ENCODE peak calls at places on chromosomes 11 and 22, in nine cellular contexts. Y is dorsolateral prefrontal cortex, K is psoas muscle, T is sigmoid colon, E is MCF 10A, Z is pancreas, X is astrocyte, C is lower leg skin, Q is body of pancreas. L is an unnamed sample.

GRCh38 chr11:71384561-71384960 is 63.6 kb downstream of the DHCR7 start:
- DNase-seq in Y (no peak), K (peak; percentile 11), T (no peak), E (no peak), Z (no peak), X (no peak), C (no peak), Q (no peak), L (no peak)

GRCh38 chr11:63020671-63021255 is 5.1 kb upstream of the SLC22A8 start:
- DNase-seq in Y (no peak), K (no peak), T (no peak), E (peak; percentile 45), Z (no peak), X (no peak), C (peak; percentile 75), Q (no peak), L (peak; percentile 61)

GRCh38 chr11:23403210-23404185 is 543.2 kb upstream of the CCDC179 start:
- DNase-seq in Y (no peak), K (no peak), T (peak; percentile 56), E (no peak), Z (peak; percentile 11), X (no peak), C (no peak), Q (no peak), L (no peak)

GRCh38 chr11:109184376-109184775 is 237.6 kb upstream of the C11orf87 start:
- DNase-seq in Y (no peak), K (no peak), T (no peak), E (no peak), Z (no peak), X (no peak), C (no peak), Q (no peak), L (no peak)

GRCh38 chr11:127680146-127680545 is 679.6 kb upstream of the KIRREL3 start:
- DNase-seq in Y (no peak), K (no peak), T (no peak), E (no peak), Z (no peak), X (no peak), C (no peak), Q (no peak), L (no peak)

GRCh38 chr11:119663279-119663678 is 65.7 kb downstream of the NECTIN1 start:
- DNase-seq in Y (peak; percentile 79), K (no peak), T (no peak), E (no peak), Z (no peak), X (no peak), C (no peak), Q (no peak), L (no peak)

GRCh38 chr11:85725510-85726258 is 39.7 kb upstream of the CCDC89 start:
- DNase-seq in Y (no peak), K (no peak), T (no peak), E (peak; percentile 78), Z (no peak), X (peak; percentile 96), C (no peak), Q (no peak), L (no peak)

GRCh38 chr11:45687836-45688235 is 22.4 kb upstream of the CHST1 start:
- DNase-seq in Y (no peak), K (no peak), T (no peak), E (no peak), Z (no peak), X (no peak), C (peak; percentile 10), Q (no peak), L (no peak)

GRCh38 chr11:126284829-126285228 is 1.9 kb downstream of the TIRAP start:
- DNase-seq in Y (peak; percentile 64), K (no peak), T (peak; percentile 78), E (peak; percentile 98), Z (peak; percentile 52), X (peak; percentile 93), C (peak; percentile 91), Q (peak; percentile 55), L (peak; percentile 98)

GRCh38 chr11:34609850-34610249 is 11.0 kb upstream of the EHF start:
- DNase-seq in Y (no peak), K (no peak), T (no peak), E (peak; percentile 47), Z (no peak), X (peak; percentile 23), C (no peak), Q (no peak), L (no peak)

GRCh38 chr11:57566035-57566504 is 1.4 kb downstream of the UBE2L6 start:
- DNase-seq in Y (no peak), K (no peak), T (no peak), E (peak; percentile 44), Z (peak; percentile 40), X (peak; percentile 35), C (no peak), Q (peak; percentile 43), L (peak; percentile 44)

GRCh38 chr11:63998558-63999348 is 12.5 kb downstream of the OTUB1 start:
- DNase-seq in Y (no peak), K (no peak), T (no peak), E (no peak), Z (no peak), X (no peak), C (no peak), Q (no peak), L (peak; percentile 28)

GRCh38 chr11:85810871-85811611 is at the start of gene SYTL2:
- DNase-seq in Y (peak; percentile 80), K (peak; percentile 85), T (peak; percentile 73), E (peak; percentile 67), Z (peak; percentile 74), X (peak; percentile 33), C (peak; percentile 89), Q (peak; percentile 81), L (peak; percentile 71)

GRCh38 chr22:29700949-29701927 is 18.6 kb upstream of the CABP7 start:
- DNase-seq in Y (no peak), K (no peak), T (no peak), E (peak; percentile 25), Z (no peak), X (peak; percentile 23), C (peak; percentile 81), Q (peak; percentile 49), L (peak; percentile 46)

GRCh38 chr22:35419756-35420155 is 19.8 kb downstream of the MCM5 start:
- DNase-seq in Y (no peak), K (no peak), T (no peak), E (no peak), Z (no peak), X (no peak), C (no peak), Q (no peak), L (no peak)

GRCh38 chr11:115761348-115761747 is 257.1 kb upstream of the CADM1 start:
- DNase-seq in Y (no peak), K (no peak), T (no peak), E (no peak), Z (peak; percentile 18), X (no peak), C (no peak), Q (no peak), L (no peak)

DNA sequence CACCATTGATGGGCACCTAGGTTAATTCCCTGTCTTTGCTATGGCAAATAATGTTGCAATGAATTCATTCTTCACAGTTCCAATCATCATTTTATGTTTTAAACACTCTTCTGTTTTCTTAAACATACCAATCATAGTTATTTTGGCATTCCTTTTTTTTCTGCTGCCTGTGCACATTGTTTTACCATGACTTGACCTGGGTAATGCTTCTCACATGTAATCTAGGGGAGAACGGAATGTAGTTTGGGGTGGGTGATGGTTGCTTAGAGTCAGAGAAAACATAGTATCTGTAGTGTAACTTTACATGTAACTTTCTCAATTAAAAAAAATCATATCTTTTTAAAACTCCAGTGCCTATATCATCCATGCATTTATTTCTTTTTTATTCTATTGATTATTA is 1945.3 kb upstream of the RAG2 start:
- DNase-seq in Y (no peak), K (no peak), T (no peak), E (peak; percentile 19), Z (no peak), X (peak; percentile 82), C (no peak), Q (no peak), L (no peak)
- TF ChIP-seq CTCF in Y (no peak), K (no peak), T (no peak), E (no peak), Z (no peak), X (no peak), C (no peak), Q (no peak), L (no peak)

GRCh38 chr22:44460287-44461082 is 37.5 kb downstream of the RTL6 start:
- DNase-seq in Y (no peak), K (no peak), T (no peak), E (no peak), Z (no peak), X (no peak), C (peak; percentile 52), Q (no peak), L (peak; percentile 61)
- TF ChIP-seq CTCF in Y (no peak), K (no peak), T (no peak), E (no peak), Z (no peak), X (no peak), C (no peak), Q (no peak), L (no peak)

GRCh38 chr11:68373189-68373809 is 60.9 kb downstream of the LRP5 start:
- DNase-seq in Y (no peak), K (no peak), T (no peak), E (no peak), Z (no peak), X (no peak), C (no peak), Q (no peak), L (no peak)

GRCh38 chr11:68372625-68373024 is 60.2 kb downstream of the LRP5 start:
- DNase-seq in Y (no peak), K (no peak), T (no peak), E (no peak), Z (no peak), X (no peak), C (no peak), Q (no peak), L (no peak)

GRCh38 chr11:68373810-68374501 is 61.6 kb downstream of the LRP5 start:
- DNase-seq in Y (peak; percentile 35), K (peak; percentile 70), T (no peak), E (no peak), Z (no peak), X (no peak), C (no peak), Q (peak; percentile 72), L (no peak)

GRCh38 chr11:68375337-68375736 is 62.9 kb downstream of the LRP5 start:
- DNase-seq in Y (no peak), K (no peak), T (no peak), E (no peak), Z (no peak), X (no peak), C (no peak), Q (no peak), L (no peak)

DNA sequence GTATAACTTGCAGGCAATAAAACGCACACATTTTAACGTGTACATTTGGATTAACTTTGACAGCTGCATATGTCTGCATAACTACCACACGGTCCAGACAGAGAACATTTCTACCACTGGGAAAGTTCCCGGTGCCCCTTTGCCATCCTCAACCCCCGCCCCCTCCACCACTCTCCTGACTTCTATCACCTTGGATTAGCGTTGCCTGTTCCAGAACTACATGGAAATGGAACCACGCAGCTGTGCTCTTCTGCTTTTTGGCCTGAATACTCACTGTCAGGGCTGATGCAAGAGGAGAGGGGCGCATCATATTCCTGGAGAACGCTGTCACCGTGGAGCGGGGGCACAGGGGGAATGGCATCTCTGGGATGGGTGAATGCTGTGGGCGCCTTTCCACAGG is 62.1 kb downstream of the LRP5 start:
- DNase-seq in Y (no peak), K (no peak), T (no peak), E (no peak), Z (no peak), X (no peak), C (no peak), Q (no peak), L (no peak)
- TF ChIP-seq CTCF in Y (no peak), K (no peak), T (no peak), E (no peak), Z (no peak), X (no peak), C (no peak), Q (no peak), L (no peak)

GRCh38 chr11:18634140-18635032 is at the start of gene SPTY2D1:
- DNase-seq in Y (peak; percentile 99), K (peak; percentile 100), T (peak; percentile 100), E (peak; percentile 99), Z (peak; percentile 100), X (peak; percentile 98), C (peak; percentile 100), Q (peak; percentile 100), L (peak; percentile 100)
- TF ChIP-seq CTCF in Y (no peak), K (no peak), T (no peak), E (no peak), Z (no peak), X (no peak), C (no peak), Q (peak; percentile 33), L (no peak)

L was measured in activated CD8-positive, alpha-beta T cell treated with anti-CD3 and anti-CD28 coated beads for 36 hours.